ENCODE peak calls at places on chromosomes 13 and 19, in six cellular contexts. One of them, this sample, is unnamed.

GRCh38 chr19:11657307-11657706 is 60.0 kb downstream of the ZNF627 start:
- DNase-seq in SK-N-SH: no peak
- DNase-seq in GM12878: no peak
- DNase-seq in HepG2: peak; percentile 25
- DNase-seq in H1: no peak
- DNase-seq in HCT116: no peak
- DNase-seq in this sample: peak; percentile 60

GRCh38 chr19:3658004-3658822 is 31.6 kb upstream of the CACTIN start:
- DNase-seq in GM12878: no peak
- DNase-seq in SK-N-SH: no peak
- DNase-seq in HCT116: no peak
- DNase-seq in H1: no peak
- DNase-seq in HepG2: no peak
- DNase-seq in this sample: no peak

GRCh38 chr19:19539738-19540703 is 2.0 kb downstream of the CILP2 start:
- DNase-seq in HepG2: no peak
- DNase-seq in H1: peak; percentile 81
- DNase-seq in GM12878: no peak
- DNase-seq in SK-N-SH: peak; percentile 93
- DNase-seq in HCT116: peak; percentile 80
- DNase-seq in this sample: no peak

GRCh38 chr19:873084-874019 is 13.9 kb downstream of the CFD start:
- DNase-seq in GM12878: peak; percentile 32
- DNase-seq in HepG2: no peak
- DNase-seq in SK-N-SH: peak; percentile 68
- DNase-seq in HCT116: peak; percentile 56
- DNase-seq in H1: no peak
- DNase-seq in this sample: peak; percentile 53

GRCh38 chr19:41218615-41219507 is at the start of gene AXL:
- DNase-seq in HepG2: peak; percentile 25
- DNase-seq in H1: peak; percentile 78
- DNase-seq in SK-N-SH: peak; percentile 43
- DNase-seq in HCT116: peak; percentile 38
- DNase-seq in GM12878: no peak
- DNase-seq in this sample: no peak

GRCh38 chr19:12574036-12574435 is 22.8 kb upstream of the ZNF564 start:
- DNase-seq in GM12878: peak; percentile 71
- DNase-seq in HepG2: no peak
- DNase-seq in HCT116: no peak
- DNase-seq in SK-N-SH: no peak
- DNase-seq in H1: no peak
- DNase-seq in this sample: no peak

GRCh38 chr19:5006201-5006600 is 37.3 kb downstream of the KDM4B start:
- DNase-seq in H1: no peak
- DNase-seq in SK-N-SH: no peak
- DNase-seq in HepG2: no peak
- DNase-seq in GM12878: no peak
- DNase-seq in HCT116: no peak
- DNase-seq in this sample: no peak

GRCh38 chr13:40401911-40402776 is 264.3 kb downstream of the FOXO1 start:
- DNase-seq in HepG2: peak; percentile 88
- DNase-seq in HCT116: peak; percentile 64
- DNase-seq in SK-N-SH: no peak
- DNase-seq in GM12878: peak; percentile 74
- DNase-seq in H1: no peak
- DNase-seq in this sample: no peak

GRCh38 chr13:26061947-26062346 is 10.1 kb upstream of the SHISA2 start:
- DNase-seq in HCT116: no peak
- DNase-seq in SK-N-SH: no peak
- DNase-seq in H1: no peak
- DNase-seq in HepG2: no peak
- DNase-seq in GM12878: no peak
- DNase-seq in this sample: peak; percentile 16

GRCh38 chr13:100301418-100301817 is 212.5 kb downstream of the PCCA start:
- DNase-seq in H1: no peak
- DNase-seq in HCT116: no peak
- DNase-seq in SK-N-SH: peak; percentile 24
- DNase-seq in GM12878: no peak
- DNase-seq in HepG2: no peak
- DNase-seq in this sample: no peak

GRCh38 chr19:17125052-17125727 is 49.6 kb downstream of the MYO9B start:
- DNase-seq in SK-N-SH: no peak
- DNase-seq in H1: no peak
- DNase-seq in GM12878: peak; percentile 91
- DNase-seq in HCT116: no peak
- DNase-seq in HepG2: no peak
- DNase-seq in this sample: no peak

GRCh38 chr19:55642153-55643002 is 1.1 kb upstream of the ZNF581 start:
- DNase-seq in HepG2: no peak
- DNase-seq in HCT116: no peak
- DNase-seq in GM12878: no peak
- DNase-seq in H1: no peak
- DNase-seq in SK-N-SH: peak; percentile 47
- DNase-seq in this sample: no peak

GRCh38 chr13:74816737-74817136 is 665.2 kb downstream of the TBC1D4 start:
- DNase-seq in SK-N-SH: no peak
- DNase-seq in GM12878: no peak
- DNase-seq in H1: no peak
- DNase-seq in HepG2: no peak
- DNase-seq in HCT116: no peak
- DNase-seq in this sample: no peak

GRCh38 chr13:111388851-111389500 is 68.5 kb downstream of the TEX29 start:
- DNase-seq in H1: no peak
- DNase-seq in HCT116: no peak
- DNase-seq in SK-N-SH: no peak
- DNase-seq in GM12878: no peak
- DNase-seq in HepG2: no peak
- DNase-seq in this sample: no peak

GRCh38 chr19:8684001-8684902 is 14.3 kb downstream of the ACTL9 start:
- DNase-seq in SK-N-SH: no peak
- DNase-seq in HepG2: no peak
- DNase-seq in H1: no peak
- DNase-seq in HCT116: no peak
- DNase-seq in GM12878: no peak
- DNase-seq in this sample: no peak

GRCh38 chr19:10114651-10115391 is 3.3 kb downstream of the P2RY11 start:
- DNase-seq in H1: no peak
- DNase-seq in GM12878: no peak
- DNase-seq in SK-N-SH: peak; percentile 43
- DNase-seq in HepG2: no peak
- DNase-seq in HCT116: no peak
- DNase-seq in this sample: no peak

GRCh38 chr19:19406878-19407639 is 1.6 kb downstream of the GATAD2A start:
- DNase-seq in SK-N-SH: no peak
- DNase-seq in GM12878: no peak
- DNase-seq in HCT116: no peak
- DNase-seq in H1: no peak
- DNase-seq in HepG2: peak; percentile 42
- DNase-seq in this sample: peak; percentile 21

GRCh38 chr13:93446256-93446655 is 219.6 kb downstream of the GPC6 start:
- DNase-seq in GM12878: no peak
- DNase-seq in SK-N-SH: no peak
- DNase-seq in HepG2: no peak
- DNase-seq in H1: no peak
- DNase-seq in HCT116: no peak
- DNase-seq in this sample: no peak

GRCh38 chr13:29106651-29107050 is 286.5 kb downstream of the MTUS2 start:
- DNase-seq in GM12878: no peak
- DNase-seq in SK-N-SH: no peak
- DNase-seq in H1: no peak
- DNase-seq in HepG2: no peak
- DNase-seq in HCT116: no peak
- DNase-seq in this sample: no peak

GRCh38 chr13:78609464-78610205 is 6.3 kb upstream of the POU4F1 start:
- DNase-seq in GM12878: no peak
- DNase-seq in SK-N-SH: peak; percentile 54
- DNase-seq in HCT116: no peak
- DNase-seq in HepG2: no peak
- DNase-seq in H1: no peak
- DNase-seq in this sample: peak; percentile 16

GRCh38 chr19:1584500-1585242 is 8.0 kb downstream of the MBD3 start:
- DNase-seq in HCT116: no peak
- DNase-seq in H1: no peak
- DNase-seq in HepG2: no peak
- DNase-seq in GM12878: no peak
- DNase-seq in SK-N-SH: no peak
- DNase-seq in this sample: no peak

GRCh38 chr13:19772306-19772705 is 10.4 kb downstream of the PSPC1 start:
- DNase-seq in H1: no peak
- DNase-seq in HCT116: no peak
- DNase-seq in SK-N-SH: no peak
- DNase-seq in GM12878: no peak
- DNase-seq in HepG2: no peak
- DNase-seq in this sample: no peak

GRCh38 chr13:78131811-78132210 is 213.2 kb upstream of the EDNRB start:
- DNase-seq in HCT116: no peak
- DNase-seq in HepG2: no peak
- DNase-seq in H1: no peak
- DNase-seq in GM12878: no peak
- DNase-seq in SK-N-SH: no peak
- DNase-seq in this sample: no peak

GRCh38 chr19:46371371-46371901 is 24.5 kb downstream of the PPP5C start:
- DNase-seq in HCT116: no peak
- DNase-seq in GM12878: no peak
- DNase-seq in HepG2: no peak
- DNase-seq in SK-N-SH: no peak
- DNase-seq in H1: no peak
- DNase-seq in this sample: peak; percentile 21

GRCh38 chr19:46374526-46375475 is 27.9 kb downstream of the PPP5C start:
- DNase-seq in H1: no peak
- DNase-seq in SK-N-SH: no peak
- DNase-seq in HCT116: no peak
- DNase-seq in HepG2: no peak
- DNase-seq in GM12878: no peak
- DNase-seq in this sample: no peak

GRCh38 chr19:46372901-46373572 is 26.1 kb downstream of the PPP5C start:
- DNase-seq in HepG2: no peak
- DNase-seq in GM12878: no peak
- DNase-seq in H1: no peak
- DNase-seq in HCT116: no peak
- DNase-seq in SK-N-SH: no peak
- DNase-seq in this sample: peak; percentile 59

GRCh38 chr19:46376241-46377153 is 29.6 kb downstream of the PPP5C start:
- DNase-seq in GM12878: no peak
- DNase-seq in SK-N-SH: no peak
- DNase-seq in HepG2: no peak
- DNase-seq in H1: no peak
- DNase-seq in HCT116: no peak
- DNase-seq in this sample: no peak

DNA sequence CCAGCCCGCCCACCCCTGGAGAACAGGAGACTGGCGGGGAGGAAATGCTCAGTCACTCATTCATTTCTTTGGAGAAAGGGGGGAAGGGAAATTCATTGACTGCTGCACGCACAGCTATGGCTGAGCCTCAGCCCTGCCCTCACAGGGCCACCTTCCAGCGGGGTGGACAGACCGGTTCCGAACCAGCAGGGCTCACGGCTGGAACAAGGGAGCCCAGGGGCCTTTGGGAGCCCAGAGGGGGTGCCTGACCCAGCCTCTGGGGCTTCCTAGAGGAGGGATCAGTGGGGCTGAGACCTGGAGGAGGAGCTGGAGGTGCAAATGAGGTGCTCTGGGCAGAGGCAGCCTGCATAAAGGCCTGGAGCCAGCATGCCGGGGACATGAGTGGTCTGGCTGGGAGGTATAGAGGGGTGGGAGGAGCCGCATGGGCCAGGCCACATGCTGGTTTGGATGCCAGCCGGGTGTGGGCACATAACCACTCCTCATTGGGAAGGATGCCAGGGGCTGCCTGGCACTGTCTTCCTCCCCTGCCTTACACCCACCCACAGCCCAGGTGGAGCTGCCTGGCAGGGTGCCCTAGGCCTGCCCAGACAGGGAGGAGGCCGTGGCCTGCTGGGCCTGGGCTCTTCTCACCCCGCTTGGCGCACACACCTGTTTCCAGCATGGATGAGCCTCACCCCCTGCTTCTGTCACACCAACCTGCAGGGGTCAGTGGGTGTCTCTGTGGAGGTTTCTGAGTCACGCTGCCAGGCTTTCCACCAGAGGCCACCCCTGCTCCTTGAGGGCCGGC is 26.9 kb downstream of the PPP5C start:
- DNase-seq in HepG2: no peak
- DNase-seq in SK-N-SH: peak; percentile 80
- DNase-seq in HCT116: no peak
- DNase-seq in H1: peak; percentile 62
- DNase-seq in GM12878: no peak
- DNase-seq in this sample: peak; percentile 52
- TF ChIP-seq JUND in HepG2: no peak
- TF ChIP-seq JUND in SK-N-SH: peak; percentile 6
- TF ChIP-seq JUND in HCT116: no peak
- TF ChIP-seq JUND in H1: no peak
- TF ChIP-seq JUND in GM12878: no peak
- TF ChIP-seq JUND in this sample: no peak

DNA sequence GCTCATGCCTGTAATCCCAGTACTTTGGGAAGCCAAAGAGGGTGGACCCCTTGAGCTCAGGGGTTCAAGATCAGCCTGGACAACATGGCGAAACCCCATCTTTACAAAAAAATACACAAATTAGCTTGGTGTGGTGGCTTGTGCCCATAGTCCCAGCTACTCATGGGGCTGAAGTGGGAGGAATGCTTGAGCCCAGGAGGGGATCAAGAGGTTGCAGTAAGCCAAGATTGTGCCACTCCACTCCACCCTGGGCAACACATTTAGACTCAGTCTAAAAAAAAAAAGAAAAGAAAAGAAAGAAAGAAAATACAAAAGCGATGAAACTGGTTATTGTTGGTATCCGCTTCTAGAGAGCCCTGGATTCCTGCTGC is 597.4 kb downstream of the UQCRFS1 start:
- DNase-seq in SK-N-SH: no peak
- DNase-seq in H1: no peak
- DNase-seq in HepG2: no peak
- DNase-seq in GM12878: no peak
- DNase-seq in HCT116: no peak
- DNase-seq in this sample: no peak
- TF ChIP-seq JUND in SK-N-SH: no peak
- TF ChIP-seq JUND in H1: no peak
- TF ChIP-seq JUND in HepG2: no peak
- TF ChIP-seq JUND in GM12878: no peak
- TF ChIP-seq JUND in HCT116: no peak
- TF ChIP-seq JUND in this sample: no peak

GRCh38 chr19:39223703-39224279 is 19.7 kb upstream of the SYCN start:
- DNase-seq in GM12878: no peak
- DNase-seq in SK-N-SH: no peak
- DNase-seq in HepG2: no peak
- DNase-seq in HCT116: no peak
- DNase-seq in H1: no peak
- DNase-seq in this sample: peak; percentile 64
- TF ChIP-seq JUND in GM12878: no peak
- TF ChIP-seq JUND in SK-N-SH: no peak
- TF ChIP-seq JUND in HepG2: no peak
- TF ChIP-seq JUND in HCT116: no peak
- TF ChIP-seq JUND in H1: no peak
- TF ChIP-seq JUND in this sample: no peak

DNA sequence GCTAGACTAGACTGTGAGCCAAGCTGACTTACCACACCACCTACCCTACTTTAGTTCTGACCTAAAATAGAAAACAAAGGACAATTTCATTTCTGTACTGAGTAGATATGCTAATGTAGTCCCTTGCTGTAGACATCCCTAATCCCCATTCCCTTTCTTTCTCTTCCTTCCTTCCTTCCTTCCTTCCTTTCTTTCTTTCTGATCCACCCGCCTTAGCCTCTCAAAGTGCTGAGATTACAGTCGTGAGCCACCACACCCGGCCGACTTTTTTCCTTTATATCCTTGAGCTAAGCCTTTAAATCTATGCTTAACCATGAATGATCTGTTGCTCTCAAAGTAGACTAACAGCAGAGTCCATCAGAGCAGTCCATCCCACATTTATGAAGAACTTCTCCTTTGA is 465.0 kb downstream of the SLITRK6 start:
- DNase-seq in HCT116: no peak
- DNase-seq in SK-N-SH: no peak
- DNase-seq in H1: no peak
- DNase-seq in HepG2: no peak
- DNase-seq in GM12878: no peak
- DNase-seq in this sample: no peak
- TF ChIP-seq JUND in HCT116: no peak
- TF ChIP-seq JUND in SK-N-SH: no peak
- TF ChIP-seq JUND in H1: no peak
- TF ChIP-seq JUND in HepG2: no peak
- TF ChIP-seq JUND in GM12878: no peak
- TF ChIP-seq JUND in this sample: no peak